ENCODE peak calls at places on chromosome 19, in nine cellular contexts. W is cardiac fibroblast, G is fibroblast of lung, Q is heart right ventricle, F is IMR-90, R is fibroblast of the aortic adventitia, P is neural crest cell, D is A549, Z is endothelial cell. C is an unnamed sample.

GRCh38 chr19:35247526-35248309 is 1.1 kb upstream of the LSR start:
- DNase-seq in D (peak; percentile 78), F (no peak), R (no peak), W (no peak), P (no peak), G (no peak), Q (no peak), Z (peak; percentile 66), C (peak; percentile 45)

GRCh38 chr19:43408043-43408442 is 6.6 kb upstream of the TEX101 start:
- DNase-seq in R (no peak), G (no peak), D (no peak), W (no peak), Z (no peak), P (no peak), F (no peak), Q (no peak), C (no peak)

GRCh38 chr19:30135358-30135757 is 193.3 kb downstream of the URI1 start:
- DNase-seq in F (no peak), W (no peak), R (no peak), Z (no peak), P (no peak), D (no peak), G (no peak), Q (no peak), C (no peak)

GRCh38 chr19:17548145-17548544 is 7.3 kb upstream of the COLGALT1 start:
- DNase-seq in F (no peak), P (no peak), W (no peak), R (no peak), G (no peak), Z (no peak), D (no peak), Q (no peak), C (no peak)

GRCh38 chr19:17294051-17294891 is 9.0 kb downstream of the ABHD8 start:
- DNase-seq in R (no peak), F (no peak), Z (peak; percentile 46), P (peak; percentile 37), D (peak; percentile 42), W (peak; percentile 34), G (no peak), Q (peak; percentile 46), C (peak; percentile 67)

GRCh38 chr19:21758296-21758695 is 9.1 kb downstream of the ZNF100 start:
- DNase-seq in G (no peak), P (no peak), F (no peak), D (no peak), Q (no peak), W (no peak), R (no peak), Z (no peak), C (no peak)

GRCh38 chr19:6806488-6806887 is 34.0 kb downstream of the VAV1 start:
- DNase-seq in D (no peak), G (no peak), W (no peak), F (no peak), Z (no peak), Q (no peak), P (no peak), R (no peak), C (no peak)

GRCh38 chr19:15294591-15294990 is 37.7 kb downstream of the BRD4 start:
- DNase-seq in G (no peak), R (peak; percentile 57), Z (no peak), W (no peak), D (no peak), P (no peak), F (no peak), Q (peak; percentile 61), C (no peak)

GRCh38 chr19:54451997-54452396 is 3.0 kb downstream of the LENG8 start:
- DNase-seq in R (no peak), Q (no peak), W (no peak), D (no peak), F (no peak), P (no peak), G (no peak), Z (no peak), C (no peak)

GRCh38 chr19:947707-948533 is 22.1 kb downstream of the ARID3A start:
- DNase-seq in G (no peak), Z (no peak), W (no peak), R (no peak), Q (peak; percentile 59), F (no peak), P (no peak), D (no peak), C (no peak)

DNA sequence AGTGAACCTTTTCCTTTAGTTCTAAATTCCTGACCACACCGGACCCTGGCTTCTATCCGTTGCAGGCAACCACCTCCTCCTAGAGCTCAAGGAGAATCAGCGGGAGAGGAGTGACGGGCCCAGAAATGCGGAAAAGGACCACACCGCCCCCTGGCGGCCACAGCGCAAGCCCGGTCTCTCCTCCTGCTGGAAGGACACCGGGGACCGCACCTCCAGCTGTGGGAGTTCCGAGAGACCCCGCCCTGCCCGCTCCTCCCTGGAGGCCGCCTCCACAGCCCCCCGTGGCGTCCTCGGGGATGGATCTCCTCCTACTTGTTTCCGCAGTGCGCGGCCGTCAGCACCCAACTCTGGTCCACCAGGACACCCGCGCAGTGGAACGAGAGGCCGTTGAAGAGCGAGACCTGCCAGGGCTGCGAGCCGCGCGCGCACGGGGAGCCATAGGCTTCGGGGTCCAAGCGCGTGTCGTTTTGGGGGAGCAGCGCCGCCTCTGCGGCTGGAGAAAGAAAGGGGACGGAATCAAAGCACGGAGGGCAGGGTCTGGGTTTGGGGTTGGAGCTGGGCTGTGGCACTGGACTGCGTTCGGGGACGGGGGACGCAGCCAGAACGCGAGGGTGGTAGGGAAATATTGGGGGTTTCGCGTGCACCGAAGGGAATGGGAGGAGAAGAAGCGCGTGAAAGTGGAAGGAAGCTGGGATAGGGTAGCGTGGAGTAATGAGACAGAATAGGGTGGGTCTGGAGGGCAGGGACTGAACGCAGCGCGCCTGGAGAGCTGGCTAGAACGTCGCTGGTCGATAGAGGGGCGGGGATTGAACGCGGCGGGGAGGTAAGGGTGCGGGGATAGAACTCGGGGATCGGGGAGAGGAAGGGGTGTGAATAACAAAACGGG is 2.5 kb downstream of the KLK10 start:
- DNase-seq in W (peak; percentile 49), R (peak; percentile 39), Q (peak; percentile 68), F (peak; percentile 16), D (peak; percentile 98), P (peak; percentile 53), G (no peak), Z (peak; percentile 86), C (peak; percentile 84)
- TF ChIP-seq CTCF in W (peak; percentile 66), R (peak; percentile 68), Q (peak; percentile 69), F (peak; percentile 43), D (peak; percentile 84), P (peak; percentile 78), G (peak; percentile 54), Z (peak; percentile 80), C (peak; percentile 87)

GRCh38 chr19:44702551-44703176 is 3.7 kb downstream of the CEACAM16 start:
- DNase-seq in P (no peak), G (no peak), Z (no peak), F (no peak), R (no peak), W (no peak), Q (no peak), D (no peak), C (no peak)

GRCh38 chr19:44698492-44699201 is at the start of gene CEACAM16:
- DNase-seq in R (no peak), Z (no peak), D (no peak), F (no peak), G (no peak), P (no peak), W (no peak), Q (no peak), C (no peak)

GRCh38 chr19:44701228-44701627 is 2.3 kb downstream of the CEACAM16 start:
- DNase-seq in R (no peak), G (no peak), F (no peak), D (no peak), W (no peak), P (no peak), Z (no peak), Q (no peak), C (no peak)

GRCh38 chr19:44697670-44698034 is 1.3 kb upstream of the CEACAM16 start:
- DNase-seq in W (no peak), P (no peak), G (no peak), F (no peak), D (no peak), Z (no peak), Q (no peak), R (no peak), C (no peak)

GRCh38 chr19:44700547-44700946 is 1.6 kb downstream of the CEACAM16 start:
- DNase-seq in Z (no peak), R (no peak), D (no peak), G (no peak), W (no peak), P (no peak), F (no peak), Q (no peak), C (no peak)
- TF ChIP-seq CTCF in Z (no peak), R (no peak), D (no peak), G (no peak), W (no peak), P (no peak), F (no peak), Q (no peak), C (no peak)

GRCh38 chr19:58516964-58517833 is 2.4 kb downstream of the ZBTB45 start:
- DNase-seq in F (no peak), R (no peak), Q (no peak), D (no peak), G (no peak), Z (no peak), W (no peak), P (no peak), C (no peak)

GRCh38 chr19:58520257-58520599 is 618 bp upstream of the ZBTB45 start:
- DNase-seq in D (no peak), P (no peak), F (no peak), G (no peak), W (no peak), Z (no peak), R (no peak), Q (no peak), C (no peak)

GRCh38 chr19:58519355-58520256 is at the start of gene ZBTB45:
- DNase-seq in D (peak; percentile 90), F (peak; percentile 96), W (peak; percentile 98), R (peak; percentile 98), Z (peak; percentile 91), Q (peak; percentile 88), P (peak; percentile 87), G (peak; percentile 97), C (peak; percentile 95)

GRCh38 chr19:58518261-58519086 is 1.1 kb downstream of the ZBTB45 start:
- DNase-seq in G (no peak), R (no peak), Q (no peak), W (peak; percentile 7), Z (no peak), P (no peak), F (no peak), D (no peak), C (no peak)

GRCh38 chr19:58519087-58519354 is 589 bp downstream of the ZBTB45 start:
- DNase-seq in D (peak; percentile 91), Q (peak; percentile 62), W (peak; percentile 77), Z (peak; percentile 74), P (peak; percentile 61), F (peak; percentile 74), R (peak; percentile 73), G (peak; percentile 72), C (peak; percentile 81)
- TF ChIP-seq CTCF in D (no peak), Q (no peak), W (peak; percentile 80), Z (no peak), P (peak; percentile 51), F (peak; percentile 71), R (peak; percentile 82), G (peak; percentile 80), C (no peak)

DNA sequence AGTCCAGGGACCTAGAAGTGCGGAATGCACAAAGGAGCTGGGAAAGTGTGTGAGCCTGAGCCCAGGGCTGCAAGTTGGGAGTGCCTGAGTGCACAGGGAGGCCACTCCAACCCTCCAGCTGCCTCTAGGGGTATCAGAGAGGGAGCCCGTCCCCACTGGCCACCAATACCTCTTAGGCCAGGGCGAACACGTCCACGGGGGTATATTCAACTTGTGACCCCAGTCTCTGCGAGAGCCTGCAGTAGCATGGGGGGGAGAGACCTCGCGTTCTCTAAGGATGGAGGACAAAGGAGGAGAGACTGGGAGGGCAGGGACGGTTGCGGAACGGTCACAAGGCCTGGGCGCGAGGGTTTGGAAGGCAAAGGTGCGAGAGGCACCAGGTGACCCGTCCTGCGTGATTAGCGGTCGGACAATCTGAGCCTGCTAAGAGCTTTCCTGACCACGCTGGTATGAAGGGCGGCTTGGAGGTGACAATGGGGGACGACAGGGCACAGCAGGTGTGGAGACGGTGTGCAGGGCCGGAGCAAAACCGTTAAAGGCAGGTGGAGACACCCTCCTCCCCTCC is 676 bp downstream of the CD320 start:
- DNase-seq in P (no peak), Z (peak; percentile 11), G (no peak), R (no peak), Q (no peak), W (no peak), D (no peak), F (no peak), C (no peak)
- TF ChIP-seq CTCF in P (no peak), Z (no peak), G (no peak), R (peak; percentile 15), Q (no peak), W (no peak), D (no peak), F (no peak), C (no peak)